ENCODE peak calls at places on chromosomes 3 and 15, in nine cellular contexts. K, P, F, E, C, U, Z, T and L are unnamed samples.

GRCh38 chr15:44394562-44394961 is 32.9 kb upstream of the CTDSPL2 start:
- DNase-seq in K (no peak), P (no peak), F (no peak), E (no peak), C (no peak), U (no peak), Z (no peak), T (no peak), L (no peak)

GRCh38 chr15:41832875-41833274 is 5.0 kb downstream of the JMJD7 start:
- DNase-seq in K (no peak), P (no peak), F (peak; percentile 86), E (peak; percentile 94), C (peak; percentile 51), U (no peak), Z (no peak), T (no peak), L (no peak)

GRCh38 chr3:7070461-7070860 is 209.5 kb downstream of the GRM7 start:
- DNase-seq in K (no peak), P (no peak), F (no peak), E (no peak), C (no peak), U (no peak), Z (no peak), T (no peak), L (no peak)

GRCh38 chr15:52021128-52021671 is 2.2 kb downstream of the MAPK6 start:
- DNase-seq in K (peak; percentile 85), P (peak; percentile 50), F (peak; percentile 42), E (peak; percentile 96), C (peak; percentile 45), U (no peak), Z (peak; percentile 75), T (peak; percentile 92), L (peak; percentile 37)

GRCh38 chr3:115146418-115147328 is at the start of gene ZBTB20:
- DNase-seq in K (peak; percentile 80), P (peak; percentile 77), F (peak; percentile 69), E (peak; percentile 98), C (peak; percentile 61), U (peak; percentile 83), Z (peak; percentile 84), T (peak; percentile 70), L (peak; percentile 57)

GRCh38 chr15:65286069-65286703 is 497 bp downstream of the PARP16 start:
- DNase-seq in K (peak; percentile 58), P (peak; percentile 76), F (no peak), E (peak; percentile 91), C (peak; percentile 37), U (peak; percentile 76), Z (peak; percentile 22), T (peak; percentile 18), L (no peak)

GRCh38 chr15:51132384-51133139 is 37.9 kb upstream of the TNFAIP8L3 start:
- DNase-seq in K (peak; percentile 69), P (peak; percentile 59), F (peak; percentile 13), E (peak; percentile 84), C (no peak), U (peak; percentile 42), Z (no peak), T (peak; percentile 96), L (no peak)

GRCh38 chr3:95926904-95927501 is 887.4 kb upstream of the EPHA6 start:
- DNase-seq in K (no peak), P (peak; percentile 96), F (peak; percentile 1), E (no peak), C (no peak), U (no peak), Z (no peak), T (no peak), L (no peak)

GRCh38 chr3:196528639-196529233 is 13.6 kb upstream of the SMCO1 start:
- DNase-seq in K (peak; percentile 75), P (peak; percentile 87), F (peak; percentile 93), E (peak; percentile 99), C (peak; percentile 69), U (peak; percentile 84), Z (peak; percentile 75), T (peak; percentile 31), L (peak; percentile 81)

DNA sequence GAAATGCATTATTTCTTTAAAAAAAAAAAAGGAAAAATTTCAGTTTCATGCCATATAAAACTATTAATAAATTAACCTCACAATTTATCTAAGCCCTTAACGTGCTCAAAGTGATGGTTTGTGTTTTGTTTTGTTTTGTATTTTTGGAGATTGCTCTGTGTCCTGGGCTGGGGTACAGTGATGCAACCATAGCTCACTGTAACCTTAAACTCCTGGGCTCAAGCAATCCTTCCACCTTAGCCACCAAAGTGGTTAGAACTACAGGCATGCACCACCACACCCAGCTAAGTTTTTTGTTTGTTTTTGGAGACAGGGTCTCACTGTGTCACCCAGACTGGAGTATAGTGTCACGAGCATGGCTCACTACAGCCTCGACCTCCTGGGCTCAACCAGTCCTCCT is 180.7 kb downstream of the UBE2E2 start:
- DNase-seq in K (no peak), P (no peak), F (no peak), E (no peak), C (no peak), U (no peak), Z (no peak), T (no peak), L (no peak)
- H3K4me1 ChIP-seq in K (no peaks in the 10 kb centered on the region), P (peaks cover 30% of the 10 kb centered on the region), F (no peaks in the 10 kb centered on the region), E (no peaks in the 10 kb centered on the region), C (no peaks in the 10 kb centered on the region), U (no peaks in the 10 kb centered on the region), Z (no peaks in the 10 kb centered on the region), T (no peaks in the 10 kb centered on the region), L (no peaks in the 10 kb centered on the region)

GRCh38 chr3:146326875-146327543 is 76.1 kb upstream of the PLSCR4 start:
- DNase-seq in K (peak; percentile 66), P (peak; percentile 40), F (no peak), E (peak; percentile 19), C (no peak), U (no peak), Z (no peak), T (peak; percentile 51), L (no peak)
- TF ChIP-seq CTCF in K (peak; percentile 88), P (peak; percentile 74), F (peak; percentile 43), E (peak; percentile 81), C (peak; percentile 35), U (no peak), Z (peak; percentile 34), T (peak; percentile 66), L (no peak)

GRCh38 chr3:48065035-48065434 is 48.8 kb upstream of the MAP4 start:
- DNase-seq in K (no peak), P (no peak), F (no peak), E (peak; percentile 10), C (no peak), U (no peak), Z (no peak), T (no peak), L (no peak)

GRCh38 chr3:48067271-48067670 is 51.1 kb upstream of the MAP4 start:
- DNase-seq in K (no peak), P (no peak), F (no peak), E (peak; percentile 32), C (no peak), U (no peak), Z (no peak), T (no peak), L (no peak)

GRCh38 chr3:48070030-48070429 is 53.8 kb upstream of the MAP4 start:
- DNase-seq in K (no peak), P (no peak), F (no peak), E (no peak), C (no peak), U (no peak), Z (no peak), T (no peak), L (no peak)

GRCh38 chr3:48069339-48069738 is 53.1 kb upstream of the MAP4 start:
- DNase-seq in K (no peak), P (no peak), F (no peak), E (no peak), C (no peak), U (no peak), Z (no peak), T (no peak), L (no peak)

GRCh38 chr3:48068886-48069285 is 52.7 kb upstream of the MAP4 start:
- DNase-seq in K (no peak), P (no peak), F (no peak), E (peak; percentile 51), C (no peak), U (no peak), Z (no peak), T (no peak), L (no peak)
- H3K4me1 ChIP-seq in K (peaks cover 36% of the 10 kb centered on the region), P (peaks cover 3% of the 10 kb centered on the region), F (peaks cover 25% of the 10 kb centered on the region), E (peaks cover 30% of the 10 kb centered on the region), C (peaks cover 5% of the 10 kb centered on the region), U (peaks cover 5% of the 10 kb centered on the region), Z (no peaks in the 10 kb centered on the region), T (peaks cover 21% of the 10 kb centered on the region), L (no peaks in the 10 kb centered on the region)

GRCh38 chr15:73686781-73687256 is 2.6 kb downstream of the CD276 start:
- DNase-seq in K (peak; percentile 17), P (no peak), F (no peak), E (peak; percentile 97), C (no peak), U (no peak), Z (no peak), T (peak; percentile 95), L (no peak)

GRCh38 chr15:73694419-73694818 is 10.2 kb downstream of the CD276 start:
- DNase-seq in K (no peak), P (no peak), F (no peak), E (peak; percentile 93), C (no peak), U (no peak), Z (no peak), T (no peak), L (no peak)

GRCh38 chr15:73695773-73696640 is 11.8 kb downstream of the CD276 start:
- DNase-seq in K (no peak), P (no peak), F (no peak), E (no peak), C (no peak), U (no peak), Z (no peak), T (no peak), L (no peak)

GRCh38 chr15:73688455-73688854 is 4.3 kb downstream of the CD276 start:
- DNase-seq in K (no peak), P (no peak), F (no peak), E (peak; percentile 71), C (no peak), U (no peak), Z (no peak), T (peak; percentile 35), L (no peak)

DNA sequence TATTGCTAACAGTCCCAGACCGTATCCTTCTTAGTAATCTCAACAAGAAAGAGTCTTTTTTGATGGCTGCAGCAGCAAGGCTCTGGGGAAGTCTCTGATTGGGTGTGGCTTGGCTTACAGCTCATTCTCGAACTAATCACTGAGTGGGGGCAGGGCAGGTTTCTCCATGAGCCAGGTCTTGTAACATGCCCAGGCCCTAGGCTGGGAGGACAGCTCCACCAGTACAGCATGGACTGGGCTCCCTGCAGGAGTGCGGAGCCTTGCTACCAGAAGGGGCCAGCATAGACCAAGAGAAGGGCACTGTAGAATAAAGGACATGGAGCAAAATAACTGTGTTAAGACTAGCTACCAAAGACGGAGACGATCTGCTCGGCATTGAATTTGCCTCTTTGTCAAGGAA is 7.2 kb downstream of the CD276 start:
- DNase-seq in K (no peak), P (peak; percentile 84), F (no peak), E (peak; percentile 94), C (no peak), U (no peak), Z (no peak), T (peak; percentile 60), L (no peak)
- TF ChIP-seq CTCF in K (no peak), P (peak; percentile 25), F (no peak), E (peak; percentile 38), C (no peak), U (no peak), Z (no peak), T (no peak), L (no peak)

GRCh38 chr3:152257246-152258074 is 11.3 kb upstream of the MBNL1 start:
- DNase-seq in K (no peak), P (no peak), F (no peak), E (no peak), C (no peak), U (no peak), Z (peak; percentile 47), T (no peak), L (no peak)
- H3K4me1 ChIP-seq in K (peaks cover 29% of the 10 kb centered on the region), P (no peaks in the 10 kb centered on the region), F (peaks cover 26% of the 10 kb centered on the region), E (peaks cover 29% of the 10 kb centered on the region), C (peaks cover 2% of the 10 kb centered on the region), U (peaks cover 16% of the 10 kb centered on the region), Z (peaks cover 97% of the 10 kb centered on the region), T (peaks cover 29% of the 10 kb centered on the region), L (peaks cover 88% of the 10 kb centered on the region)